ENCODE peak calls at places on chromosomes 2 and 18, in four cellular contexts. One of them, this sample, is unnamed.

GRCh38 chr18:79680100-79680879 is 687 bp downstream of the CTDP1 start:
- DNase-seq in aorta: no peak
- DNase-seq in A172: no peak
- DNase-seq in activated CD8-positive, alpha-beta memory T cell treated with anti-CD3 and anti-CD28 coated beads for 4 hours: no peak
- DNase-seq in this sample: peak; percentile 22

GRCh38 chr2:38666578-38666926 is 638 bp downstream of the GALM start:
- DNase-seq in aorta: no peak
- DNase-seq in A172: no peak
- DNase-seq in activated CD8-positive, alpha-beta memory T cell treated with anti-CD3 and anti-CD28 coated beads for 4 hours: no peak
- DNase-seq in this sample: peak; percentile 48

GRCh38 chr2:134160793-134161504 is 92.9 kb upstream of the MGAT5 start:
- DNase-seq in aorta: peak; percentile 69
- DNase-seq in A172: no peak
- DNase-seq in activated CD8-positive, alpha-beta memory T cell treated with anti-CD3 and anti-CD28 coated beads for 4 hours: no peak
- DNase-seq in this sample: no peak

GRCh38 chr2:72993147-72993546 is 75.8 kb downstream of the EMX1 start:
- DNase-seq in aorta: peak; percentile 35
- DNase-seq in A172: peak; percentile 43
- DNase-seq in activated CD8-positive, alpha-beta memory T cell treated with anti-CD3 and anti-CD28 coated beads for 4 hours: no peak
- DNase-seq in this sample: peak; percentile 11

GRCh38 chr2:134170269-134170668 is 83.6 kb upstream of the MGAT5 start:
- DNase-seq in aorta: no peak
- DNase-seq in A172: no peak
- DNase-seq in activated CD8-positive, alpha-beta memory T cell treated with anti-CD3 and anti-CD28 coated beads for 4 hours: no peak
- DNase-seq in this sample: no peak

GRCh38 chr2:26765475-26766200 is 1.6 kb downstream of the SLC35F6 start:
- DNase-seq in aorta: no peak
- DNase-seq in A172: no peak
- DNase-seq in activated CD8-positive, alpha-beta memory T cell treated with anti-CD3 and anti-CD28 coated beads for 4 hours: no peak
- DNase-seq in this sample: no peak

GRCh38 chr2:60992985-60993392 is 24.5 kb upstream of the PEX13 start:
- DNase-seq in aorta: no peak
- DNase-seq in A172: no peak
- DNase-seq in activated CD8-positive, alpha-beta memory T cell treated with anti-CD3 and anti-CD28 coated beads for 4 hours: no peak
- DNase-seq in this sample: no peak

GRCh38 chr2:170022692-170023091 is 155.3 kb upstream of the MYO3B start:
- DNase-seq in aorta: no peak
- DNase-seq in A172: peak; percentile 71
- DNase-seq in activated CD8-positive, alpha-beta memory T cell treated with anti-CD3 and anti-CD28 coated beads for 4 hours: no peak
- DNase-seq in this sample: peak; percentile 3

GRCh38 chr2:166081131-166081632 is 46.6 kb downstream of the SCN1A start:
- DNase-seq in aorta: no peak
- DNase-seq in A172: no peak
- DNase-seq in activated CD8-positive, alpha-beta memory T cell treated with anti-CD3 and anti-CD28 coated beads for 4 hours: no peak
- DNase-seq in this sample: no peak

GRCh38 chr2:205754924-205755321 is 72.6 kb downstream of the NRP2 start:
- DNase-seq in aorta: no peak
- DNase-seq in A172: peak; percentile 84
- DNase-seq in activated CD8-positive, alpha-beta memory T cell treated with anti-CD3 and anti-CD28 coated beads for 4 hours: no peak
- DNase-seq in this sample: peak; percentile 95

GRCh38 chr2:218822622-218823021 is 9.0 kb downstream of the PRKAG3 start:
- DNase-seq in aorta: no peak
- DNase-seq in A172: no peak
- DNase-seq in activated CD8-positive, alpha-beta memory T cell treated with anti-CD3 and anti-CD28 coated beads for 4 hours: no peak
- DNase-seq in this sample: no peak

GRCh38 chr2:72000110-72000509 is 147.6 kb downstream of the CYP26B1 start:
- DNase-seq in aorta: no peak
- DNase-seq in A172: no peak
- DNase-seq in activated CD8-positive, alpha-beta memory T cell treated with anti-CD3 and anti-CD28 coated beads for 4 hours: no peak
- DNase-seq in this sample: no peak

GRCh38 chr2:15665067-15665942 is 73.6 kb downstream of the DDX1 start:
- DNase-seq in aorta: no peak
- DNase-seq in A172: no peak
- DNase-seq in activated CD8-positive, alpha-beta memory T cell treated with anti-CD3 and anti-CD28 coated beads for 4 hours: no peak
- DNase-seq in this sample: peak; percentile 7

GRCh38 chr18:46096651-46097300 is 1.3 kb downstream of the ATP5F1A start:
- DNase-seq in aorta: no peak
- DNase-seq in A172: no peak
- DNase-seq in activated CD8-positive, alpha-beta memory T cell treated with anti-CD3 and anti-CD28 coated beads for 4 hours: no peak
- DNase-seq in this sample: no peak

GRCh38 chr18:74496508-74497307 is 545 bp downstream of the CNDP2 start:
- DNase-seq in aorta: peak; percentile 73
- DNase-seq in A172: peak; percentile 9
- DNase-seq in activated CD8-positive, alpha-beta memory T cell treated with anti-CD3 and anti-CD28 coated beads for 4 hours: no peak
- DNase-seq in this sample: peak; percentile 46

GRCh38 chr18:8359076-8359475 is 250.2 kb upstream of the RAB12 start:
- DNase-seq in aorta: no peak
- DNase-seq in A172: no peak
- DNase-seq in activated CD8-positive, alpha-beta memory T cell treated with anti-CD3 and anti-CD28 coated beads for 4 hours: no peak
- DNase-seq in this sample: peak; percentile 16

GRCh38 chr2:189608799-189609422 is 28.3 kb upstream of the SLC40A1 start:
- DNase-seq in aorta: no peak
- DNase-seq in A172: no peak
- DNase-seq in activated CD8-positive, alpha-beta memory T cell treated with anti-CD3 and anti-CD28 coated beads for 4 hours: no peak
- DNase-seq in this sample: no peak

GRCh38 chr2:101349893-101350662 is 37.2 kb downstream of the CREG2 start:
- DNase-seq in aorta: no peak
- DNase-seq in A172: peak; percentile 53
- DNase-seq in activated CD8-positive, alpha-beta memory T cell treated with anti-CD3 and anti-CD28 coated beads for 4 hours: no peak
- DNase-seq in this sample: peak; percentile 17

GRCh38 chr18:42078711-42079110 is 123.7 kb downstream of the PIK3C3 start:
- DNase-seq in aorta: no peak
- DNase-seq in A172: peak; percentile 19
- DNase-seq in activated CD8-positive, alpha-beta memory T cell treated with anti-CD3 and anti-CD28 coated beads for 4 hours: no peak
- DNase-seq in this sample: no peak

GRCh38 chr2:117973498-117974082 is 40.3 kb downstream of the CCDC93 start:
- DNase-seq in aorta: no peak
- DNase-seq in A172: no peak
- DNase-seq in activated CD8-positive, alpha-beta memory T cell treated with anti-CD3 and anti-CD28 coated beads for 4 hours: no peak
- DNase-seq in this sample: no peak

GRCh38 chr2:146817613-146818012 is 1027.2 kb upstream of the ACVR2A start:
- DNase-seq in aorta: no peak
- DNase-seq in A172: no peak
- DNase-seq in activated CD8-positive, alpha-beta memory T cell treated with anti-CD3 and anti-CD28 coated beads for 4 hours: no peak
- DNase-seq in this sample: no peak

GRCh38 chr2:118822015-118822414 is 25.4 kb downstream of the EN1 start:
- DNase-seq in aorta: no peak
- DNase-seq in A172: no peak
- DNase-seq in activated CD8-positive, alpha-beta memory T cell treated with anti-CD3 and anti-CD28 coated beads for 4 hours: no peak
- DNase-seq in this sample: no peak

GRCh38 chr2:95295376-95295775 is 1.8 kb upstream of the KCNIP3 start:
- DNase-seq in aorta: no peak
- DNase-seq in A172: no peak
- DNase-seq in activated CD8-positive, alpha-beta memory T cell treated with anti-CD3 and anti-CD28 coated beads for 4 hours: no peak
- DNase-seq in this sample: no peak

GRCh38 chr2:220192994-220193753 is 565.7 kb downstream of the SLC4A3 start:
- DNase-seq in aorta: no peak
- DNase-seq in A172: peak; percentile 96
- DNase-seq in activated CD8-positive, alpha-beta memory T cell treated with anti-CD3 and anti-CD28 coated beads for 4 hours: no peak
- DNase-seq in this sample: peak; percentile 77

GRCh38 chr2:181404472-181404871 is 52.7 kb upstream of the ITGA4 start:
- DNase-seq in aorta: no peak
- DNase-seq in A172: no peak
- DNase-seq in activated CD8-positive, alpha-beta memory T cell treated with anti-CD3 and anti-CD28 coated beads for 4 hours: no peak
- DNase-seq in this sample: no peak

GRCh38 chr2:112673008-112673407 is 27.3 kb downstream of the SLC20A1 start:
- DNase-seq in aorta: no peak
- DNase-seq in A172: no peak
- DNase-seq in activated CD8-positive, alpha-beta memory T cell treated with anti-CD3 and anti-CD28 coated beads for 4 hours: no peak
- DNase-seq in this sample: no peak

GRCh38 chr2:233199870-233200269 is 51.6 kb upstream of the ATG16L1 start:
- DNase-seq in aorta: no peak
- DNase-seq in A172: no peak
- DNase-seq in activated CD8-positive, alpha-beta memory T cell treated with anti-CD3 and anti-CD28 coated beads for 4 hours: no peak
- DNase-seq in this sample: no peak

GRCh38 chr2:25339121-25339738 is 2.5 kb downstream of the DNMT3A start:
- DNase-seq in aorta: no peak
- DNase-seq in A172: no peak
- DNase-seq in activated CD8-positive, alpha-beta memory T cell treated with anti-CD3 and anti-CD28 coated beads for 4 hours: no peak
- DNase-seq in this sample: no peak

GRCh38 chr2:101011152-101011551 is 9.1 kb downstream of the RPL31 start:
- DNase-seq in aorta: no peak
- DNase-seq in A172: no peak
- DNase-seq in activated CD8-positive, alpha-beta memory T cell treated with anti-CD3 and anti-CD28 coated beads for 4 hours: no peak
- DNase-seq in this sample: no peak

GRCh38 chr2:224008702-224009261 is 30.3 kb downstream of the SERPINE2 start:
- DNase-seq in aorta: no peak
- DNase-seq in A172: no peak
- DNase-seq in activated CD8-positive, alpha-beta memory T cell treated with anti-CD3 and anti-CD28 coated beads for 4 hours: no peak
- DNase-seq in this sample: no peak

This sample was measured in SW480.